ENCODE peak calls at places on chromosomes 7 and 10, in seven cellular contexts. W is stomach, M is transverse colon, L is prostate gland, P is breast epithelium, C is HCT116, N is endothelial cell of umbilical vein. Q is an unnamed sample.

GRCh38 chr10:117993166-117993565 is 53.6 kb downstream of the RAB11FIP2 start:
- DNase-seq in W (no peak), M (no peak), L (no peak), P (no peak), C (no peak), N (no peak), Q (no peak)

GRCh38 chr7:1706381-1706720 is 36.3 kb downstream of the ELFN1 start:
- DNase-seq in W (peak), M (no peak), L (no peak), P (peak), C (no peak), N (no peak), Q (no peak)

GRCh38 chr7:130256716-130257115 is 9.9 kb upstream of the CPA2 start:
- DNase-seq in W (no peak), M (no peak), L (no peak), P (no peak), C (no peak), N (no peak), Q (no peak)

GRCh38 chr10:103709341-103709920 is 145.9 kb downstream of the SH3PXD2A start:
- DNase-seq in W (no peak), M (no peak), L (no peak), P (no peak), C (peak), N (peak), Q (no peak)

GRCh38 chr7:87369216-87369615 is 23.8 kb downstream of the CROT start:
- DNase-seq in W (no peak), M (no peak), L (no peak), P (no peak), C (no peak), N (no peak), Q (no peak)

GRCh38 chr10:132463333-132464255 is 66.6 kb downstream of the PWWP2B start:
- DNase-seq in W (no peak), M (no peak), L (no peak), P (no peak), C (no peak), N (no peak), Q (no peak)

GRCh38 chr10:30057421-30057841 is 2.0 kb downstream of the JCAD start:
- DNase-seq in W (no peak), M (no peak), L (no peak), P (no peak), C (peak), N (peak), Q (no peak)

GRCh38 chr7:2938514-2939192 is 94.5 kb upstream of the GNA12 start:
- DNase-seq in W (no peak), M (no peak), L (no peak), P (peak), C (no peak), N (no peak), Q (no peak)

GRCh38 chr7:127347567-127348246 is 44.8 kb downstream of the ZNF800 start:
- DNase-seq in W (peak), M (peak), L (peak), P (peak), C (no peak), N (peak), Q (peak)

GRCh38 chr10:7314068-7314646 is 96.7 kb downstream of the SFMBT2 start:
- DNase-seq in W (no peak), M (no peak), L (no peak), P (no peak), C (no peak), N (no peak), Q (no peak)

GRCh38 chr10:14879055-14879800 is 562 bp downstream of the SUV39H2 start:
- DNase-seq in W (no peak), M (peak), L (peak), P (no peak), C (no peak), N (no peak), Q (peak)

GRCh38 chr10:14880201-14880600 is 1.5 kb downstream of the SUV39H2 start:
- DNase-seq in W (no peak), M (no peak), L (no peak), P (no peak), C (no peak), N (peak), Q (no peak)

GRCh38 chr10:14879801-14880193 is 1.1 kb downstream of the SUV39H2 start:
- DNase-seq in W (no peak), M (no peak), L (no peak), P (no peak), C (no peak), N (peak), Q (no peak)

GRCh38 chr10:14876764-14877163 is 1.9 kb upstream of the SUV39H2 start:
- DNase-seq in W (no peak), M (no peak), L (no peak), P (no peak), C (no peak), N (no peak), Q (no peak)

DNA sequence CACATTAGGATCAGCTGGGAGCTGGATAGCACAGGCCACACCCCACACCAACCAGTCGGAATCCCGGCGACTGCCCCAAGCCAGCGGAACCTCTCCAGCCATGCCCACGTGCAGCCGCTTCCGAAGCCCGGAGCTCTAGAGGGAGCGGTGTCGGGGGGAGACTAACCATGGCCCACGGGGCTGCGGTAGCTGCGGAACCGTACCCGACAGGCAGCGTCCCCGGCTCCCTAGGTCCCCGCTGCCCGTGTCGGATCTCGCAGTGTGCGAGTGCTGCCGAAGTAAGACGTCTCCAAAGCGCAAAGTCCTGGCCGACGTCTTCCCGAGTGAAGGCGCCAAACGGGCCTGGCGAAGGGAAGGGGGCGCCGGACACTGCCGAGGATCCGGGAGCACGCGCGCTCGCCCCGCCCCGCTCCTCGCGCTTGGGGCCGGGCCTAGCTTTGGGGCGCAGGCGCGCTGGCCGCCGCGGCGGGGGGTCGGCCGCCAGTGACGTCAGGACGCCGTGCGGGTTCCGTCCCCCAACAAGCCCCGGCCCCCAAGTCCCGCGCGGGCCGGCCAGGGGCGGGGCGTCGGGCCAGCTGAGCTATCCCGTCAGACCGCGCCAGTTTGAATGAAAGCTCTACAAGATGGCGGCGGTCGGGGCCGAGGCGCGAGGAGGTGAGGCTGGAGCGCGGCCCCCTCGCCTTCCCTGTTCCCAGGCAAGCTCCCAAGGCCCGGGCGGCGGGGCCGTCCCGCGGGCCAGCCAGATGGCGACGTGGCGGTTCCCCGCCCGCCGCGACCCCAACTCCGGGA is at the start of gene SUV39H2:
- DNase-seq in W (peak), M (peak), L (peak), P (peak), C (peak), N (peak), Q (peak)
- TF ChIP-seq POLR2A in W (no peak), M (peak), L (peak), P (no peak), C (peak), N (peak), Q (peak)

DNA sequence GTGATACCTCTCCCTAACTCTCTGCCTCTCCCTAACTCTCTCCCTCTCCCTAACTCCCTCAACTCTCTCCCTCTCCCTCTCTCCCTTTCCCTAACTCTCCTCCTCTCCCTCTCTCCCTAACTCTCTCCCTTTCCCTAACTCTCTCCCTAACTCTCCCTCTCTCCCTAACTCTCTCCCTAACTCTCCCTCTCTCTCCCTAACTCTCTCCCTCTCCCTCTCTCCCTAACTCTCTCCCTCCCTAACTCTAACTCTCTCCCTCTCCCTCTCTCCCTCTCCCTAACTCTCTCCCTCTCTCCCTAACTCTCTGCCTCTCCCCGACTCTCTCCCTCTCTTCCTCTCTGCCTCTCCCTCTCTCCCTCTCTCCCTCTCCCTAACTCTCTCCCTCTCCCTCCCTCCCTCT is 2.0 kb upstream of the PTPRN2 start:
- DNase-seq in W (no peak), M (no peak), L (no peak), P (no peak), C (no peak), N (no peak), Q (no peak)
- TF ChIP-seq POLR2AphosphoS5 in W (no peak), M (no peak), L (no peak), P (no peak), C (no peak), N (no peak), Q (no peak)

DNA sequence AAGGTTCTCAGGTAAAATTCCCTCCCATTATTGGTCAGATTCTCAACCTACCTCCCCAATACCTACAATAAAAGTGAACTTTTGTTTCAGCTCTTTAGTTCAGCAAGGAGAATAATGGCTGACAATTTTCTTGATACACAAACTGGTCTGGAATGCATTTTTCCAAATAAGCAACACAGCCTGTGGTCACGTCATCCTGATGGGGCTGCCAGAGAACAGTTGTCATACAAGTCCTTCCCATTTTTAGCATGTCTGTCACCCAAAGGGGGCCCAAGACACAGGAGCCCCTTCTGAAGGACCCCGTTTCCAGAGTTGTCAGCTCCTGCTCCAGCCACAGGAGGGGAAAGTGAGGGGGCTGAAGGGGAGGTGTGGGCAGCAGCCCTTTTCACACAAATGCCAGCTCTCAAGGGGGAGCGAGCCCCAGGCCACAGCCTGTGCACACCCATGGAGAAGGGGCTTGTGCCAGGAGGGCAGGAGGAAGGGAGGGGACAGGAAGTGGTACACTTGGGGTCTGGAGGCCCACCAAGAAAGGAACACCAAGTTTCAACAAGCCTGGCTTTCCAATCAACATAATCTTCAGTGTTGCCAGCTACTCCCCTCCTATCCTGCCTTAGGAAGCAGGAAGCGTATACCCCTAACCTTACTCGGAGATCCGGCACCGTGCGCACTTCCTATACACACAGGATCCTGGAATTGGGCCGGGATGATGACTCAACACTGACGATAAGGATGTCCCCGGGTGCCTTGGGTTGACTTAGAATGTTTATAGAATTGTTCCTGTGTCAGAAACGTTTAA is 43.4 kb upstream of the PDLIM1 start:
- DNase-seq in W (peak), M (peak), L (peak), P (peak), C (no peak), N (peak), Q (no peak)
- TF ChIP-seq POLR2A in W (no peak), M (no peak), L (no peak), P (no peak), C (no peak), N (peak), Q (no peak)

DNA sequence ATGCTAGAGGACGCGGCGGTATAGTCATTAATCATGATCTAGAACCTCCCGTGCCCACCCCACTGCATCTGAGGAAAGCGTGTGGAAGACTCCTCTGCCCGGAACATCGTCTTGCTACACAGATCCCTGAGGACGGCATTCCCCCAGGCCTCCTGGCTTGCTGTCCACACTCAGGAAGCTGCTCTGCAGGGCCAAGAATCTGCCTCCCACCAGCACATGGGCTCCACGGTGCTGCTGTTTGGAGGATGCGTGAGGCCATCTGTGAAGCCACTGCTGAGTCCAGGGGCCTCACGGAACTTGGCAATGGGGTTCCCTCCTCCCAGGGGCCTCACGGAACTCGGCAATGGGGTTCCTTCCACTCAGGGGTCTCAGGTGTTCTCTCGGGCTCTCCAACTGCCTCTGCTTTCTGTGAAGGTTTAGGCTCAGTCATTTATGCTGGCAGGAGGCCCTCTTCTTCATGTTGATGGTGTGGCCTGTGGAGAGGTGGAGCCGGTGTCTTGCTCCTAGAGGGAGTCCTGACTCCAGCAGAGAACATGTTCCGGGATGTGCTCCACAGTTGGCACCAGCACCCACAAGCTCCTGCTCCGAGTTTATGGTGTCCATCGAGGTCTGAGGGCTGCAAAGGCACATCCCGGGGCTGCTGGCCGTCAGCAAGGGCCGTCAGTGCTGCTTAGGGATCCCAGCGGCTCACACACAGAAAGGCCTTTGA is 273.3 kb downstream of the DNAJB6 start:
- DNase-seq in W (no peak), M (no peak), L (no peak), P (no peak), C (no peak), N (no peak), Q (no peak)
- TF ChIP-seq POLR2AphosphoS5 in W (no peak), M (no peak), L (no peak), P (no peak), C (no peak), N (no peak), Q (no peak)

DNA sequence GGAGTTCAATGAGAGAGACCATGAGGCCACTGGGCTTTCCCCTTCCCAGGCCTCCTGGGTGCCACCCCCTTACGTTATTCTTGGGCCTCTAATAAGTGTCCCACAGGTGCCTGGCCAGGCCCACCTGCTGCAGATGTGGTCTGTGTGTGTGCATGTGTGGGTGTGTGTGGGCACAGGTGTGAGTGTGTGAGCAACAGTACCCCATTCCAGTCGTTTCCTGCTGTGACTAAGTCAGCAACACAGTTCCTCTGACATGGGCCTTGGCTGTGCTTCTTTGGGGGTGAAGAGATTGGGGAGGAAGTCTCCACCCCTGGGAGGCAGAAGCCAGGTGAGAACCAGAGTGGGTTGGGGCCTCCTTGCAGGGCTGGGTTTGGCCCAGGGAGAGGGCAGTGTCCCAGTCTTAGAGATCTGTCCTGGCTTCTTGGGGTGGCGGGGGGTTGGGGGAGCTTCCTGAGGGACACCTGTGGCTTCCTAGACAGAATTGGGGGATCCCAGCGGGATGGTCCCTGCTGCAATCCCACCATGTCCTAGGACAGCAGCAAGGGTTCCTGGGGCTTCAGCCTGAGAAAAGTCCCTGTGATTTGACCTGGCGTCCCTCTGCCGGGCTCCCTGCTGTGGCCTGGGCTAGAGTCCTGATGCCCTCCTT is 4.1 kb upstream of the PILRB start:
- DNase-seq in W (no peak), M (no peak), L (no peak), P (no peak), C (no peak), N (no peak), Q (no peak)
- TF ChIP-seq POLR2A in W (no peak), M (no peak), L (no peak), P (no peak), C (no peak), N (no peak), Q (no peak)

GRCh38 chr7:45359250-45359649 is 201.7 kb downstream of the RAMP3 start:
- DNase-seq in W (no peak), M (no peak), L (no peak), P (no peak), C (no peak), N (no peak), Q (no peak)
- TF ChIP-seq POLR2AphosphoS5 in W (no peak), M (no peak), L (no peak), P (no peak), C (no peak), N (no peak), Q (no peak)

DNA sequence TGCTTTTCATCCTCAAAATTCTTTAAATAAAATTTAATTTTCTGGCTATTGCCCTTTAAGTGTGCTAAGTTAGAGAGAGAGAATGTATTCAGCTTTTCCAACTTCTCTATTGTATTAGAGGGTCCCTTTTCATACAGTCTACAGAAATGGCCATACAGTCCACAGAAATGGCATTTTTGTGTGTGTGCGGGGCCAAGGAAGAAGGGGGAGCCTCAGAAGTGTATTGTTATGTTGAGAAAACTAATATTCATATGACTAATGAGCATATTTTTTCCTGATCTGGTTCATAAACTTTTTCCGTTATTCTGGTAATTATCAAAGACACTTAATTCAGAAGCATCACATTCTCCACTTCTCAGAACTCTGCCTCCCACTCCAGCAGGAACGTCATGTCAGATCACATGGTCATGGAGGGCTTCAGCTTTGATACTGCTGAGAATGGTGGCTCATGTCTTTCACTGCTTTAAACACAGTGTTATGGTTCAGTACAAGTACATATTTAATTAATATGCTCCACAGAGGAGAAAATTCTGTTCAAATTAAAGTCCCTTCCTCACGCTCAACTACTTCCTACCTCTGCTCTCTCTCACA is 37.1 kb downstream of the ELMO1 start:
- DNase-seq in W (no peak), M (no peak), L (no peak), P (no peak), C (no peak), N (no peak), Q (no peak)
- TF ChIP-seq POLR2A in W (no peak), M (no peak), L (no peak), P (no peak), C (no peak), N (no peak), Q (no peak)

DNA sequence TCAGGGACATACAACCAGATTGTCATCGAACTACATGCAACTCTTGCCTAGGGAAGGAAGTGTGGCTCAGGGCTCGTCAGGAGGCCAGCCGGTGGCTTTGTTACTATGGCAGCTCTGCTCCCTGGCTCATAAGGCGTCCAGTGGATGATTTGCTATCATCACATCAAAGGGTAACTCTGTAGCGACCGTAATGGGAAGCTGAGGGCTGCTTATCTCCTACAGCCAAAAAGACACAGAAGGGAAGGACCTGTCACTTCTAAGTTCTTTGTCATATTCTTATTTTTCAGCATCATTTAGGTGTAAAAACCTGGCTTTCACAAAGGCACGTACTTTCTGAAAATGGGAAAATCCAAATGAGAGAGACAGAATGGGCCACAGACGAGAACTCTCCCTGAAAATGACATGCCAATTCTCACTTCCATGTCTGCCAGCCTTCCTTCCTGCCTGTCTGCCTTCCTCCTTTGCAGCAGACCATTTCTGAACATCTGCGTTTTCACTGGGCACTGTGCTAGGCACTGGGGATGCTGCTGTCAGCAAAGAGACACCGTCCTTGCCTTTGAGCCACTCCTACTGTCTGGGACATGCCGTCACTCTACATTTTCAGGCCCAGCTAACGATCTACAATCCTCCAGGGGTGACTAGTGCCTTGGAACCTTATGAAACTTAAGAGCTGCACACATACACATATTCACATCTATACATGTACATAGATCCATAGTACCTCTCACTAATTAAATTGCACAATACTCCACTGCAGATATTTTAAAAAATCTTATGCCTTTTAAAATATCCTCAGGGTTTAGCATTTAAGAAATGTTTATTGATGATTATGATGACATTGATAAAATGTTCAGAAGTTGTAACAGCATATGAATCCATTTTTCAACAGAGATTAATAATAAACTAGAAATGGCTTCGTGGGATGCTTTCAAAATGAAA is 26.9 kb downstream of the ENKUR start:
- DNase-seq in W (no peak), M (no peak), L (no peak), P (no peak), C (no peak), N (no peak), Q (no peak)
- TF ChIP-seq POLR2AphosphoS5 in W (no peak), M (no peak), L (no peak), P (no peak), C (no peak), N (no peak), Q (no peak)

GRCh38 chr10:5094265-5095205 is at the start of gene AKR1C3:
- DNase-seq in W (no peak), M (no peak), L (no peak), P (no peak), C (peak), N (peak), Q (no peak)
- TF ChIP-seq POLR2A in W (no peak), M (peak), L (no peak), P (no peak), C (no peak), N (no peak), Q (no peak)

Q was measured in GM12891.